ENCODE peak calls at places on chromosomes 1 and 21, in seven cellular contexts. R is AG04450; C is GM12892; T is effector CD4-positive, alpha-beta T cell; V is H7; I is globus pallidus; H is stimulated activated CD4-positive, alpha-beta T cell treated with anti-CD3 and anti-CD28 coated beads, Interleukin-2, amount 100 ng/mL, for 4 hours. O is an unnamed sample.

GRCh38 chr1:53367503-53368313 is 39.8 kb upstream of the LRP8 start:
- DNase-seq in R (no peak), T (no peak), V (no peak), C (peak; percentile 90), I (peak; percentile 16), H (no peak), O (peak; percentile 54)

GRCh38 chr1:84698718-84699117 is 8.5 kb upstream of the SSX2IP start:
- DNase-seq in R (peak; percentile 59), C (no peak), V (no peak), H (no peak), T (no peak), I (no peak), O (no peak)

GRCh38 chr1:207951652-207952051 is 40.7 kb upstream of the CD34 start:
- DNase-seq in H (no peak), I (no peak), R (no peak), T (no peak), C (no peak), V (no peak), O (no peak)

GRCh38 chr1:206975313-206975712 is 5.1 kb upstream of the FCAMR start:
- DNase-seq in V (no peak), T (no peak), I (no peak), R (no peak), H (no peak), C (no peak), O (no peak)

GRCh38 chr1:1432951-1433803 is 2.3 kb upstream of the VWA1 start:
- DNase-seq in V (peak; percentile 91), I (peak; percentile 91), R (no peak), C (peak; percentile 37), T (no peak), H (no peak), O (peak; percentile 89)

GRCh38 chr1:119504831-119505230 is 2.2 kb upstream of the HSD3B1 start:
- DNase-seq in T (no peak), I (no peak), C (no peak), R (no peak), H (no peak), V (no peak), O (no peak)

GRCh38 chr1:205026181-205026580 is 16.8 kb upstream of the CNTN2 start:
- DNase-seq in V (peak; percentile 84), H (no peak), T (no peak), R (no peak), I (no peak), C (no peak), O (no peak)

GRCh38 chr1:150601540-150601939 is 22.1 kb upstream of the MCL1 start:
- DNase-seq in I (no peak), T (no peak), H (no peak), V (no peak), C (no peak), R (no peak), O (no peak)

GRCh38 chr1:82979593-82980230 is 1019.2 kb downstream of the TTLL7 start:
- DNase-seq in V (no peak), R (no peak), C (no peak), I (no peak), H (no peak), T (no peak), O (no peak)

GRCh38 chr1:243346016-243346415 is 90.2 kb downstream of the SDCCAG8 start:
- DNase-seq in H (no peak), C (no peak), T (no peak), V (no peak), R (no peak), I (no peak), O (no peak)

GRCh38 chr1:161827786-161828185 is 61.7 kb downstream of the ATF6 start:
- DNase-seq in C (no peak), R (no peak), H (no peak), I (no peak), T (no peak), V (no peak), O (no peak)

GRCh38 chr21:32624726-32625125 is 12.5 kb upstream of the CFAP298 start:
- DNase-seq in H (no peak), C (no peak), I (no peak), T (no peak), R (no peak), V (no peak), O (no peak)

GRCh38 chr1:147189514-147189913 is 17.2 kb upstream of the PRKAB2 start:
- DNase-seq in T (no peak), I (peak; percentile 32), R (no peak), V (no peak), H (no peak), C (no peak), O (peak; percentile 67)

GRCh38 chr1:160726114-160726497 is 12.9 kb upstream of the SLAMF7 start:
- DNase-seq in T (no peak), I (no peak), V (no peak), C (no peak), H (no peak), R (no peak), O (no peak)

GRCh38 chr1:81880781-81881180 is 80.0 kb downstream of the ADGRL2 start:
- DNase-seq in I (no peak), R (no peak), T (no peak), C (no peak), H (no peak), V (no peak), O (no peak)

O was measured in pons.